ENCODE peak calls at places on chromosomes 1 and 21, in six cellular contexts. M is mesendoderm, P is neuronal stem cell, S is mesenchymal stem cell, C is IMR-90, V is H1. K is an unnamed sample.

GRCh38 chr21:36509966-36510742 is 30.2 kb upstream of the CLDN14 start:
- DNase-seq in C (no peak), P (no peak), M (peak; percentile 21), V (no peak), S (no peak), K (no peak)

GRCh38 chr1:110375490-110375889 is 15.3 kb downstream of the SLC16A4 start:
- DNase-seq in M (no peak), C (no peak), S (no peak), P (no peak), V (no peak), K (no peak)

GRCh38 chr1:168092151-168092550 is 44.6 kb downstream of the GPR161 start:
- DNase-seq in V (no peak), C (no peak), S (no peak), M (no peak), P (no peak), K (no peak)

GRCh38 chr1:153921803-153922075 is 1.0 kb downstream of the GATAD2B start:
- DNase-seq in V (no peak), S (peak; percentile 37), P (no peak), C (no peak), M (no peak), K (no peak)

GRCh38 chr1:241225741-241226140 is 131.3 kb downstream of the RGS7 start:
- DNase-seq in C (no peak), S (no peak), M (no peak), V (no peak), P (no peak), K (no peak)

GRCh38 chr21:36134820-36135390 is at the start of gene CBR3:
- DNase-seq in V (no peak), C (peak; percentile 41), S (peak; percentile 61), M (peak; percentile 12), P (no peak), K (no peak)

GRCh38 chr1:153727463-153728304 is at the start of gene INTS3:
- DNase-seq in C (peak; percentile 100), V (peak; percentile 99), M (peak; percentile 100), P (peak; percentile 100), S (peak; percentile 100), K (peak; percentile 100)

GRCh38 chr21:44498280-44498964 is 41.6 kb downstream of the KRTAP10-1 start:
- DNase-seq in M (no peak), C (no peak), P (no peak), S (no peak), V (no peak), K (no peak)

GRCh38 chr1:82160036-82160435 is 359.3 kb downstream of the ADGRL2 start:
- DNase-seq in V (no peak), P (no peak), M (no peak), S (peak; percentile 71), C (peak; percentile 67), K (no peak)

GRCh38 chr1:12593621-12594066 is 24.4 kb downstream of the DHRS3 start:
- DNase-seq in S (no peak), C (peak; percentile 59), M (no peak), V (no peak), P (no peak), K (no peak)

GRCh38 chr1:85689788-85690404 is 18.3 kb downstream of the ZNHIT6 start:
- DNase-seq in P (no peak), S (no peak), C (no peak), M (no peak), V (no peak), K (no peak)

GRCh38 chr1:54507033-54507432 is 41.0 kb upstream of the ACOT11 start:
- DNase-seq in V (no peak), M (no peak), C (no peak), S (no peak), P (no peak), K (no peak)

GRCh38 chr1:76247261-76247852 is 172.8 kb downstream of the ST6GALNAC3 start:
- DNase-seq in S (no peak), M (peak; percentile 69), C (no peak), P (peak; percentile 35), V (no peak), K (no peak)

GRCh38 chr1:243939167-243939848 is 89.3 kb upstream of the AKT3 start:
- DNase-seq in M (peak; percentile 61), P (no peak), C (peak; percentile 65), S (no peak), V (no peak), K (no peak)

GRCh38 chr1:109864063-109864822 is 46.4 kb upstream of the CSF1 start:
- DNase-seq in M (peak; percentile 57), V (no peak), S (peak; percentile 78), C (peak; percentile 28), P (no peak), K (no peak)

GRCh38 chr1:186662752-186663151 is 17.5 kb downstream of the PTGS2 start:
- DNase-seq in S (no peak), P (no peak), M (peak; percentile 70), C (peak; percentile 52), V (no peak), K (no peak)

GRCh38 chr1:59218521-59219236 is 78.2 kb upstream of the FGGY start:
- DNase-seq in M (no peak), C (peak; percentile 71), P (no peak), V (no peak), S (no peak), K (no peak)

GRCh38 chr1:35506960-35507901 is 50.0 kb downstream of the KIAA0319L start:
- DNase-seq in P (no peak), C (no peak), V (no peak), S (no peak), M (no peak), K (no peak)

GRCh38 chr1:23544444-23545389 is 13.7 kb upstream of the E2F2 start:
- DNase-seq in V (no peak), M (peak; percentile 94), P (peak; percentile 84), C (peak; percentile 83), S (peak; percentile 85), K (peak; percentile 81)

GRCh38 chr1:117534995-117535467 is 70.8 kb upstream of the TENT5C start:
- DNase-seq in S (peak; percentile 65), M (peak; percentile 92), V (peak; percentile 34), P (peak; percentile 53), C (peak; percentile 72), K (peak; percentile 79)

GRCh38 chr1:201020647-201021332 is 2.7 kb downstream of the KIF21B start:
- DNase-seq in C (no peak), P (peak; percentile 68), S (peak; percentile 35), M (peak; percentile 73), V (no peak), K (peak; percentile 64)

GRCh38 chr1:230877139-230877923 is 9.0 kb upstream of the C1orf198 start:
- DNase-seq in P (no peak), S (peak; percentile 67), V (no peak), C (peak; percentile 84), M (no peak), K (no peak)

GRCh38 chr1:231919900-231920299 is 293.3 kb downstream of the DISC1 start:
- DNase-seq in P (no peak), C (no peak), V (no peak), M (peak; percentile 35), S (no peak), K (no peak)

DNA sequence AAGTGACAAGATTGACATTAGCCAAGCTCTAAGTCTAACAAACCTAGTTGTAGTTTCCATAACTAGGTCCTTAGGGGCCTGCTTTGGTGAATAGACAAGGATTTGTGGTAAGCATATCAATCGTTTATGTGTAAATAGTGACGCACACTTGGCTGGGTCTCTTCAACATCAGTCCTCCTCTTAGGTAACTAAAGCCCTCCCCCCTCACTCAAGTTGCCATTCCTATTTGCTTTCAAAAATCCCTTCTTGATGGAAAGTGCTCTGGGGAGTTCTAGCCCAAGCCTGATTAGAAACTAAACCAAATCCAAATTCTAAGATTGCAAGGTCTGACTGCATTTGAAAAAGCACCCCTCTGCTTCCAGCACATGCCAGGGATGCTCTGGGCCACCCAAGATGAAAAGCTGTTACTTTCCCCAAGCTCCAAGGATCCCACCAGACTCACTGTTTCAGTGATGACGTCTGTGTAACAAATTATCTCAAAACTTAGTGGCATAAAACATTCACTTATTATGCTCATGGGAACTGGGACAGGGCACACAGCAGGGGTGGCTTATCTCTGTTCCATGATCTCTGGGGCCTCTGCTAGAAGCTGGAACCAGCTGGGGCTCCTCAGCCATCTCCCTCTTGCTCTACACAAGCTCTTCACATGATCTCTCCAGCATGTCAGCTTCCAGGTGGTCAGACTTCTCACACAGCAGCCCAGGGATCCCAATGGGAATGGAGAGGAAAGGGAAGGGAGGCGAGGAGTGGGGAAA is 74.1 kb downstream of the RRAGC start:
- DNase-seq in V (no peak), C (no peak), P (no peak), S (peak; percentile 51), M (no peak), K (no peak)
- H3K4me2 ChIP-seq in V (no peak overlapping the region), C (no peak overlapping the region), P (no peak overlapping the region), S (no peak overlapping the region), M (no peak overlapping the region), K (no peak overlapping the region)

DNA sequence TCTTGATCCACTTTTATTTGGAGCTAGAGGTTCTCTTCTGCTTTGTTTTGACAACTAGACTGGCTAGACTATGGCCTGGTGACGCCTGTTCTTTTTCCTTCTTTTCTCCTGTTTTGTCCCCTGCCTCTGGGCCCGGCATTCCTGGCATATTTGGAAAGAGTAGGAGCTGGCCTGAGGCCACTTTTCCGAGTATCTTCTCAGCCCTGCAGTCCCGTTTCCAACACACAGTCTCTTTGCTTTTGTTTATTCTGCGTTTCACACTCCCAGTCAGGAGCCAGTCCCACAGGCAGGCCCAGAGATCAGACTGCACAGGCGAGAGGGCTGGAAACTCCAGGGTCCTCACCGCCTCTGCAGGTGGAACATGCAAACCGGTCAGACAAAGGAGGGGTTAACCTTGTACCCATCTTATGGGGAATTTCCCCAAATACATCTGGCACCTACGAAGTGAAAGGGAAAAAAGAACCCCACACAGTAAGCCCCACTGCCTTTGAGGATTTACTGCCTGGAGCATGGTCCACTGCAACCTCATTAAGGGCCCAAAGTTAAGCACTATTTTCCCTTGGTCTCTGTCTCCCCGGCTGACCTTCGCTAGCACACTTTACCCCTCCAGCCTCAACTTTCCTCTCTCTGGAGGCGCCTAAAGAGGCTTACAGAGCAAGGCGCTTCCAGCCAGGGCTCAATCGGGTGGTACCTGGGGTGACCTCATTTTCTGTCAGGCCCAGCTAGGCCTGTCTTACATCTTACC is 141.1 kb downstream of the TOMM20 start:
- DNase-seq in V (no peak), M (peak; percentile 98), S (peak; percentile 97), P (peak; percentile 58), C (peak; percentile 87), K (peak; percentile 74)
- H2BK5ac ChIP-seq in V (peak overlapping the region; percentile 76), M (peak overlapping the region; percentile 58), S (peak overlapping the region; percentile 39), P (no peak overlapping the region), C (peak overlapping the region; percentile 95), K (no peak overlapping the region)

GRCh38 chr1:42924249-42925131 is 34.2 kb downstream of the SLC2A1 start:
- DNase-seq in S (peak; percentile 93), V (peak; percentile 84), M (peak; percentile 98), P (peak; percentile 95), C (peak; percentile 75), K (peak; percentile 97)
- H2BK15ac ChIP-seq in S (peak overlapping the region; percentile 75), V (peak overlapping the region; percentile 88), M (no peak overlapping the region), P (no peak overlapping the region), C (peak overlapping the region; percentile 33), K (no peak overlapping the region)

DNA sequence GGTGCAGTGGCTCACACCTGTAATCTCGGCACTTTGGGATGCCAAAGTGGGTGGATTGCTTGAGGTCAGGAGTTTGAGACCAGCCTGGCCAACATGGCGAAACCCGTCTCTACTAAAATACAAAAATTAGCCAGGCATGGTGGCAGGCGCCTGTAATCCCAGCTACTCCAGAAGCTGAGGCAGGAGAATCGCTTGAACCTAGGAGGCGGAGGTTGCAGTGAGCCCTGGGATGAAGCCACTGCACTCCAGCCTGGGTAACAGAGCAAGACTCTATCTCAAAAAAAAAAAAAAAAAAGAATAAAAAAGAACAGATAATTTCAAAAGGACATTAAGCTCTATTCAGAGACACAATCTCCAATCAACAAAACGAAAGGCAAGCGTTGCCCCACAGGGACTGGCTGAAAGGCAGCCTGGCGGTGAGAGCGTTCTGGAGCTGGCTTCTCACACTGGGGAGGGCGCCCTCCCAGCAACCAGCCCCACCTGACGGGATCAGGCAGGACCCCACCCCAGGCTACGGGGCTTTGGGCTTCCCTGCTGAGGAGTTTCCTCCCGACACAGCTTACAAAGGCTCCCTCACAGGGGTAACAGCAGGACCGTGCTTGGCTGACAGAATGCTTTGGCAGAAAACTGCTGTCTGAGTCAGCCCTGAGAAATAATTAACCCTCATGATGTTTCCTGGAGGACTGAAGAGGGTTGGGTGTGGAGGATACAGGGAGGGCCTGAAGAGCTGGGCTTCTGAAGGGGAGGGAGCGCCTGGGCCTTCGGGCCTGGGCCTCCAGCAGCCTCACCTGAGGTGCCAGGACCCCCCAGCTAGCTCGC is 31.1 kb upstream of the SRP9 start:
- DNase-seq in C (peak; percentile 90), S (peak; percentile 87), P (peak; percentile 47), V (peak; percentile 82), M (peak; percentile 97), K (peak; percentile 92)
- H3K4me2 ChIP-seq in C (peak overlapping the region; percentile 72), S (peak overlapping the region; percentile 66), P (peak overlapping the region; percentile 51), V (peak overlapping the region; percentile 3), M (peak overlapping the region; percentile 26), K (peak overlapping the region; percentile 24)

K was measured in H9.